ENCODE peak calls at places on chromosomes 5 and 9, in four cellular contexts. One of them, this sample, is unnamed.

GRCh38 chr5:73151733-73152410 is 21.1 kb upstream of the TMEM174 start:
- DNase-seq in H9: no peak
- DNase-seq in breast epithelium: no peak
- DNase-seq in CD8-positive, alpha-beta T cell: no peak
- DNase-seq in this sample: no peak

GRCh38 chr5:27810458-27810857 is 772.1 kb upstream of the CDH9 start:
- DNase-seq in H9: no peak
- DNase-seq in breast epithelium: no peak
- DNase-seq in CD8-positive, alpha-beta T cell: no peak
- DNase-seq in this sample: no peak

GRCh38 chr5:112554089-112554977 is 135.3 kb upstream of the EPB41L4A start:
- DNase-seq in H9: no peak
- DNase-seq in breast epithelium: no peak
- DNase-seq in CD8-positive, alpha-beta T cell: no peak
- DNase-seq in this sample: no peak

GRCh38 chr5:136094913-136095641 is 37.6 kb upstream of the SMAD5 start:
- DNase-seq in H9: peak
- DNase-seq in breast epithelium: no peak
- DNase-seq in CD8-positive, alpha-beta T cell: no peak
- DNase-seq in this sample: no peak

GRCh38 chr5:96481396-96481795 is 48.3 kb upstream of the PCSK1 start:
- DNase-seq in H9: no peak
- DNase-seq in breast epithelium: no peak
- DNase-seq in CD8-positive, alpha-beta T cell: no peak
- DNase-seq in this sample: no peak

GRCh38 chr9:84136119-84136868 is 155.7 kb downstream of the RMI1 start:
- DNase-seq in H9: no peak
- DNase-seq in breast epithelium: no peak
- DNase-seq in CD8-positive, alpha-beta T cell: no peak
- DNase-seq in this sample: no peak

GRCh38 chr9:3708751-3709150 is 182.9 kb upstream of the RFX3 start:
- DNase-seq in H9: no peak
- DNase-seq in breast epithelium: peak
- DNase-seq in CD8-positive, alpha-beta T cell: no peak
- DNase-seq in this sample: no peak

GRCh38 chr5:3026651-3027050 is 275.2 kb upstream of the IRX2 start:
- DNase-seq in H9: no peak
- DNase-seq in breast epithelium: no peak
- DNase-seq in CD8-positive, alpha-beta T cell: no peak
- DNase-seq in this sample: no peak

GRCh38 chr9:19648672-19649071 is 140.2 kb downstream of the SLC24A2 start:
- DNase-seq in H9: no peak
- DNase-seq in breast epithelium: no peak
- DNase-seq in CD8-positive, alpha-beta T cell: no peak
- DNase-seq in this sample: no peak

GRCh38 chr5:33936381-33937016 is at the start of gene RXFP3:
- DNase-seq in H9: no peak
- DNase-seq in breast epithelium: no peak
- DNase-seq in CD8-positive, alpha-beta T cell: no peak
- DNase-seq in this sample: no peak

GRCh38 chr5:181035991-181036815 is 3.9 kb upstream of the BTNL9 start:
- DNase-seq in H9: no peak
- DNase-seq in breast epithelium: peak
- DNase-seq in CD8-positive, alpha-beta T cell: no peak
- DNase-seq in this sample: no peak

GRCh38 chr5:128305341-128305740 is 221.8 kb downstream of the SLC12A2 start:
- DNase-seq in H9: no peak
- DNase-seq in breast epithelium: no peak
- DNase-seq in CD8-positive, alpha-beta T cell: no peak
- DNase-seq in this sample: no peak

GRCh38 chr5:2989517-2989916 is 238.0 kb upstream of the IRX2 start:
- DNase-seq in H9: no peak
- DNase-seq in breast epithelium: no peak
- DNase-seq in CD8-positive, alpha-beta T cell: no peak
- DNase-seq in this sample: no peak

GRCh38 chr5:171387970-171388815 is 544 bp downstream of the NPM1 start:
- DNase-seq in H9: peak
- DNase-seq in breast epithelium: peak
- DNase-seq in CD8-positive, alpha-beta T cell: peak
- DNase-seq in this sample: peak

GRCh38 chr5:109281136-109281690 is 128.6 kb downstream of the PJA2 start:
- DNase-seq in H9: no peak
- DNase-seq in breast epithelium: no peak
- DNase-seq in CD8-positive, alpha-beta T cell: no peak
- DNase-seq in this sample: no peak

GRCh38 chr5:9421823-9422354 is 124.0 kb downstream of the SEMA5A start:
- DNase-seq in H9: no peak
- DNase-seq in breast epithelium: no peak
- DNase-seq in CD8-positive, alpha-beta T cell: no peak
- DNase-seq in this sample: no peak

GRCh38 chr5:61309115-61309514 is 22.9 kb upstream of the ZSWIM6 start:
- DNase-seq in H9: no peak
- DNase-seq in breast epithelium: no peak
- DNase-seq in CD8-positive, alpha-beta T cell: no peak
- DNase-seq in this sample: no peak

GRCh38 chr5:43203373-43203772 is 11.3 kb downstream of the NIM1K start:
- DNase-seq in H9: no peak
- DNase-seq in breast epithelium: no peak
- DNase-seq in CD8-positive, alpha-beta T cell: no peak
- DNase-seq in this sample: no peak

GRCh38 chr9:127278372-127278771 is 13.8 kb downstream of the GARNL3 start:
- DNase-seq in H9: no peak
- DNase-seq in breast epithelium: no peak
- DNase-seq in CD8-positive, alpha-beta T cell: no peak
- DNase-seq in this sample: no peak

GRCh38 chr5:36202521-36202961 is 39.2 kb downstream of the NADK2 start:
- DNase-seq in H9: no peak
- DNase-seq in breast epithelium: no peak
- DNase-seq in CD8-positive, alpha-beta T cell: no peak
- DNase-seq in this sample: no peak

GRCh38 chr9:119086590-119086989 is 282.6 kb downstream of the BRINP1 start:
- DNase-seq in H9: peak
- DNase-seq in breast epithelium: no peak
- DNase-seq in CD8-positive, alpha-beta T cell: no peak
- DNase-seq in this sample: no peak

GRCh38 chr9:121857941-121858340 is 206.5 kb downstream of the DAB2IP start:
- DNase-seq in H9: no peak
- DNase-seq in breast epithelium: peak
- DNase-seq in CD8-positive, alpha-beta T cell: no peak
- DNase-seq in this sample: no peak

GRCh38 chr5:61139094-61139873 is 23.0 kb downstream of the SMIM15 start:
- DNase-seq in H9: peak
- DNase-seq in breast epithelium: no peak
- DNase-seq in CD8-positive, alpha-beta T cell: no peak
- DNase-seq in this sample: no peak

GRCh38 chr9:113219972-113220371 is 1.1 kb downstream of the FKBP15 start:
- DNase-seq in H9: no peak
- DNase-seq in breast epithelium: no peak
- DNase-seq in CD8-positive, alpha-beta T cell: no peak
- DNase-seq in this sample: no peak

GRCh38 chr5:65776707-65777141 is 54.7 kb downstream of the NLN start:
- DNase-seq in H9: no peak
- DNase-seq in breast epithelium: no peak
- DNase-seq in CD8-positive, alpha-beta T cell: no peak
- DNase-seq in this sample: no peak

GRCh38 chr9:111700776-111701175 is 39.4 kb downstream of the GNG10 start:
- DNase-seq in H9: no peak
- DNase-seq in breast epithelium: no peak
- DNase-seq in CD8-positive, alpha-beta T cell: no peak
- DNase-seq in this sample: no peak

GRCh38 chr9:12696931-12697622 is 3.9 kb downstream of the TYRP1 start:
- DNase-seq in H9: no peak
- DNase-seq in breast epithelium: no peak
- DNase-seq in CD8-positive, alpha-beta T cell: no peak
- DNase-seq in this sample: no peak

GRCh38 chr9:101477214-101477613 is 41.6 kb upstream of the ALDOB start:
- DNase-seq in H9: no peak
- DNase-seq in breast epithelium: no peak
- DNase-seq in CD8-positive, alpha-beta T cell: no peak
- DNase-seq in this sample: no peak

GRCh38 chr5:14172149-14172795 is 29.1 kb downstream of the TRIO start:
- DNase-seq in H9: no peak
- DNase-seq in breast epithelium: no peak
- DNase-seq in CD8-positive, alpha-beta T cell: no peak
- DNase-seq in this sample: no peak

GRCh38 chr5:58999804-59000595 is 417.1 kb downstream of the RAB3C start:
- DNase-seq in H9: peak
- DNase-seq in breast epithelium: no peak
- DNase-seq in CD8-positive, alpha-beta T cell: no peak
- DNase-seq in this sample: no peak

This sample was measured in HepG2.